ENCODE peak calls at places on chromosomes 6 and 20, in nine cellular contexts. R is body of pancreas, N is AG09309, H is HL-60, Q is upper lobe of right lung, A is HCT116, P is fibroblast of lung, C is fibroblast of the aortic adventitia, X is WTC11. V is an unnamed sample.

GRCh38 chr6:27752038-27752885 is 159.9 kb downstream of the OR2B2 start:
- DNase-seq in R (peak; percentile 64), N (peak; percentile 45), H (peak; percentile 72), Q (peak; percentile 74), A (peak; percentile 81), P (peak; percentile 70), C (peak; percentile 88), X (peak; percentile 44), V (no peak)

GRCh38 chr6:64683682-64684081 is 1023.3 kb downstream of the EYS start:
- DNase-seq in R (no peak), N (no peak), H (no peak), Q (no peak), A (no peak), P (peak; percentile 53), C (no peak), X (peak; percentile 14), V (no peak)

GRCh38 chr20:32010096-32010495 is at the start of gene CCM2L:
- DNase-seq in R (no peak), N (no peak), H (no peak), Q (no peak), A (no peak), P (no peak), C (no peak), X (no peak), V (no peak)

GRCh38 chr6:90214461-90214860 is 82.2 kb downstream of the BACH2 start:
- DNase-seq in R (no peak), N (no peak), H (no peak), Q (no peak), A (no peak), P (no peak), C (no peak), X (no peak), V (no peak)

GRCh38 chr20:5569021-5569420 is 181.2 kb upstream of the SHLD1 start:
- DNase-seq in R (peak; percentile 24), N (peak; percentile 3), H (peak; percentile 58), Q (no peak), A (peak; percentile 28), P (peak; percentile 18), C (peak; percentile 58), X (no peak), V (no peak)

GRCh38 chr6:131519670-131520436 is 53.2 kb upstream of the ARG1 start:
- DNase-seq in R (peak; percentile 20), N (peak; percentile 13), H (peak; percentile 48), Q (no peak), A (peak; percentile 40), P (peak; percentile 38), C (peak; percentile 54), X (peak; percentile 59), V (no peak)

GRCh38 chr6:53744321-53744720 is 50.5 kb upstream of the LRRC1 start:
- DNase-seq in R (no peak), N (no peak), H (no peak), Q (no peak), A (no peak), P (no peak), C (no peak), X (no peak), V (no peak)

GRCh38 chr6:7058250-7058923 is 49.4 kb upstream of the RREB1 start:
- DNase-seq in R (peak; percentile 60), N (peak; percentile 92), H (peak; percentile 88), Q (no peak), A (peak; percentile 97), P (peak; percentile 99), C (peak; percentile 92), X (no peak), V (no peak)

GRCh38 chr20:25273541-25274358 is 25.9 kb downstream of the PYGB start:
- DNase-seq in R (no peak), N (no peak), H (no peak), Q (peak; percentile 46), A (no peak), P (no peak), C (no peak), X (peak; percentile 2), V (no peak)

GRCh38 chr20:19251958-19252669 is 39.7 kb downstream of the SLC24A3 start:
- DNase-seq in R (no peak), N (no peak), H (no peak), Q (no peak), A (no peak), P (no peak), C (no peak), X (no peak), V (no peak)

GRCh38 chr6:38567436-38567835 is 72.3 kb downstream of the BTBD9 start:
- DNase-seq in R (peak; percentile 32), N (peak; percentile 83), H (no peak), Q (no peak), A (peak; percentile 21), P (peak; percentile 90), C (peak; percentile 94), X (no peak), V (no peak)

GRCh38 chr6:138250053-138250452 is 31.8 kb upstream of the PBOV1 start:
- DNase-seq in R (no peak), N (no peak), H (no peak), Q (no peak), A (no peak), P (no peak), C (no peak), X (no peak), V (no peak)

GRCh38 chr20:50569864-50570836 is 60.0 kb downstream of the PTPN1 start:
- DNase-seq in R (no peak), N (no peak), H (peak; percentile 63), Q (no peak), A (peak; percentile 15), P (peak; percentile 58), C (peak; percentile 41), X (peak; percentile 58), V (no peak)

GRCh38 chr6:121901432-121901831 is 466.0 kb downstream of the GJA1 start:
- DNase-seq in R (no peak), N (no peak), H (no peak), Q (no peak), A (no peak), P (no peak), C (no peak), X (no peak), V (no peak)

GRCh38 chr6:99821164-99821563 is 172.9 kb downstream of the MCHR2 start:
- DNase-seq in R (no peak), N (no peak), H (no peak), Q (no peak), A (no peak), P (no peak), C (no peak), X (no peak), V (no peak)

DNA sequence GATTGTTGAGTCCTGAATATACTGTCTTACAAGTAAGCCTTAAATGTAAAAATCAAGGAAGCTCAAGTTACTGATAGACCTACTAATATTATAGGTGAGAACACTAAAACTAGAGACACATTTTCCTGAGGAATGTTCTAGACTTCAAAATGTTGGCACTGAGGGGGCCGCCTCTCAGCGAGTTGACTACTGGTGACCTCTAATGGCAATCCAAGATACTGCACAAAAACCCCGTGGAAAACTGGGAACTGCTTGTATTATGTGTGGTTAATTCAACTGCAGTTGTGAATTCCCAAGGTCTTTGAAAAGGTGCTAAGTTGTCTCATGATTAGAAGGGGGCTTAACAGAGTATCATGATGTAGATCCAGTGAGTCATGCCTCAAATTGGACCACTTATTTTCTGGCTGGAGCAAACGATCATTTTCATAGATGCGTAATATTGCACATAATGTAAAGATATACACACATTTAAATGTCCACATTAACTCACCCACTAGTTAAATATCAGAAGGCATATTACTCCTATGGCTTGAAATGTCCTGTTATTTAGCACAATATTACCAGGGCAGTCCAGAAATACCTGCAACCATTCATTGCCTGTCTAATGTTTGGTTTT is 336.2 kb downstream of the FOXA2 start:
- DNase-seq in R (no peak), N (no peak), H (no peak), Q (no peak), A (no peak), P (no peak), C (peak; percentile 27), X (peak; percentile 49), V (no peak)
- TF ChIP-seq CTCF in R (peak; percentile 17), N (peak; percentile 38), H (peak; percentile 11), Q (peak; percentile 40), A (peak; percentile 62), P (peak; percentile 31), C (peak; percentile 64), X (peak; percentile 34), V (peak; percentile 32)

GRCh38 chr20:44475694-44476560 is at the start of gene TTPAL:
- DNase-seq in R (peak; percentile 91), N (no peak), H (peak; percentile 84), Q (peak; percentile 96), A (peak; percentile 73), P (peak; percentile 80), C (peak; percentile 73), X (peak; percentile 90), V (peak; percentile 60)
- TF ChIP-seq CTCF in R (peak; percentile 12), N (peak; percentile 31), H (no peak), Q (peak; percentile 24), A (no peak), P (no peak), C (peak; percentile 34), X (no peak), V (peak; percentile 11)

GRCh38 chr20:47676912-47677311 is 108.4 kb downstream of the SULF2 start:
- DNase-seq in R (no peak), N (no peak), H (no peak), Q (no peak), A (no peak), P (no peak), C (no peak), X (no peak), V (no peak)

GRCh38 chr20:47677314-47678129 is 107.8 kb downstream of the SULF2 start:
- DNase-seq in R (peak; percentile 58), N (no peak), H (peak; percentile 20), Q (peak; percentile 77), A (peak; percentile 51), P (peak; percentile 29), C (no peak), X (peak; percentile 85), V (peak; percentile 73)

GRCh38 chr20:47679462-47679861 is 105.8 kb downstream of the SULF2 start:
- DNase-seq in R (no peak), N (no peak), H (no peak), Q (peak; percentile 49), A (no peak), P (no peak), C (no peak), X (no peak), V (no peak)

GRCh38 chr20:47678536-47678935 is 106.7 kb downstream of the SULF2 start:
- DNase-seq in R (no peak), N (no peak), H (no peak), Q (peak; percentile 55), A (no peak), P (no peak), C (no peak), X (no peak), V (no peak)

GRCh38 chr20:47678130-47678453 is 107.2 kb downstream of the SULF2 start:
- DNase-seq in R (no peak), N (no peak), H (no peak), Q (no peak), A (no peak), P (no peak), C (no peak), X (no peak), V (no peak)
- TF ChIP-seq CTCF in R (no peak), N (no peak), H (no peak), Q (no peak), A (no peak), P (no peak), C (no peak), X (no peak), V (no peak)

DNA sequence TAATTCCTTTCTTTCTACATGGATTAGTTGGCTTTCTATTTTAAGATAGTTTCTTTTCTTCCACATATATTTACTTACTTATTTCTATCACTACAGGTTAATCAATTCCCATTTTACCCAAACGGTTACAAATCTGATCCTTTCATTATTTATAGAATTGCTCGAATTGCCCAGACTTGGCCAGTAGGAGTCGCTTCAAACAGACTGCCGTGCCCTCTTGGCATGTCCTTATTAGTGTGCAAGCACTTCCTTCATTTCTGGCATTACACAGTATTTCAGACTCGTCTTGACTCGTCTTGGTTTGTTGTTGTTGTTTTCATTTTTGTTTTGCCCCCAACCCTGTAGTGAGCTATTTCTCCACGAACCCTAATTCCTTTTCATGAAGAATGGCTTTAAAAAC is 74.6 kb downstream of the SAMD3 start:
- DNase-seq in R (no peak), N (no peak), H (no peak), Q (no peak), A (no peak), P (no peak), C (no peak), X (peak; percentile 23), V (no peak)
- TF ChIP-seq CTCF in R (no peak), N (peak; percentile 6), H (no peak), Q (no peak), A (peak; percentile 59), P (peak; percentile 26), C (peak; percentile 19), X (peak; percentile 20), V (peak; percentile 18)

V was measured in D721Med.